ENCODE peak calls at places on chromosomes 3 and 15, in nine cellular contexts. N is body of pancreas; H is fibroblast of lung; Q is CD8-positive, alpha-beta T cell; G is spleen; B is SK-N-SH; A is trophoblast cell; W is tibial artery; Y is transverse colon. P is an unnamed sample. For H3K27me3 and H3K9me3, the result is how much of the 10 kb centered on the place peaks cover.

GRCh38 chr3:111143-112069 is 85.2 kb upstream of the CHL1 start:
- DNase-seq in H (no peak), Q (no peak), Y (no peak), A (no peak), W (no peak), G (no peak), N (no peak), B (no peak), P (no peak)

GRCh38 chr3:52512727-52513126 is 17.6 kb downstream of the STAB1 start:
- DNase-seq in A (no peak), G (no peak), B (no peak), N (no peak), Q (no peak), H (no peak), W (no peak), Y (no peak), P (no peak)

GRCh38 chr3:50137567-50137966 is 17.6 kb upstream of the SEMA3F start:
- DNase-seq in W (no peak), Y (no peak), H (no peak), B (no peak), A (no peak), N (no peak), G (no peak), Q (no peak), P (no peak)

GRCh38 chr15:43420876-43421275 is 50.0 kb downstream of the TUBGCP4 start:
- DNase-seq in A (no peak), Y (no peak), G (no peak), N (no peak), H (no peak), B (no peak), W (no peak), Q (no peak), P (no peak)

GRCh38 chr3:138949445-138950005 is 2.5 kb downstream of the FOXL2NB start:
- DNase-seq in B (peak), Y (no peak), G (no peak), H (no peak), N (no peak), A (no peak), Q (no peak), W (no peak), P (no peak)

GRCh38 chr3:131725414-131725813 is 222.6 kb upstream of the MRPL3 start:
- DNase-seq in Y (no peak), H (no peak), W (no peak), B (no peak), A (no peak), Q (no peak), N (no peak), G (no peak), P (no peak)

GRCh38 chr3:178810173-178810572 is 261.4 kb downstream of the ZMAT3 start:
- DNase-seq in H (no peak), G (no peak), W (no peak), B (no peak), Y (no peak), Q (no peak), N (no peak), A (no peak), P (no peak)

GRCh38 chr3:37787027-37787868 is 74.4 kb upstream of the CTDSPL start:
- DNase-seq in N (no peak), W (no peak), Y (no peak), A (no peak), Q (no peak), B (no peak), G (no peak), H (no peak), P (no peak)

GRCh38 chr3:68403741-68404140 is 528.6 kb downstream of the TAFA4 start:
- DNase-seq in A (no peak), G (no peak), B (no peak), Q (no peak), Y (no peak), H (no peak), W (no peak), N (no peak), P (no peak)

GRCh38 chr3:109413049-109413448 is 75.7 kb upstream of the DPPA4 start:
- DNase-seq in Q (no peak), B (no peak), W (no peak), G (no peak), H (no peak), A (no peak), Y (no peak), N (no peak), P (no peak)

DNA sequence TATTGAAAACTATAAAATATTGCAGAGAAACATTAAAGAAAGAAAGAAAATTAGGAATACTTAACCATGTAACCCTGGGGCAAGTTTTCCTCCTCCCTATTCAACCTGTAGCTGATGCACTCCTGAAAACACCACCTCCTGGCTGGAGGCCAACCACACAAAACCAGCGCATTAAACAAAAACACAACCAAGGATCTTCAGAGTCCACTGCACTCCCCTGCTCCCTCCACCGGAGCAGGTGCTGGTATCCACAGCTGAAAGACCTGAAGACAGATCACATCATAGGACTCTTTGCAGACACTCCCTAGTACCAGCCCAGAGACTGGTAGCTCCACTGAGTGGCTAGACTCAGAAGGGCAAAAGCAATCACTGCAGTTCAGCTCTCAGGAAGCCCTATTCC is 13.6 kb upstream of the ADAMTS17 start:
- DNase-seq in Y (no peak), W (no peak), H (no peak), B (no peak), Q (no peak), G (no peak), N (no peak), A (no peak), P (no peak)
- H3K27me3 ChIP-seq in Y (under half), W (under half), H (under half), B (under half), Q (under half), G (under half), N (under half), A (under half), P (under half)

GRCh38 chr3:190238871-190239270 is 83.4 kb downstream of the CLDN1 start:
- DNase-seq in G (no peak), N (no peak), H (no peak), Q (no peak), Y (no peak), A (no peak), B (no peak), W (no peak), P (no peak)

GRCh38 chr3:190239325-190239724 is 82.9 kb downstream of the CLDN1 start:
- DNase-seq in H (no peak), B (no peak), G (no peak), N (no peak), W (no peak), Q (no peak), A (no peak), Y (no peak), P (no peak)

DNA sequence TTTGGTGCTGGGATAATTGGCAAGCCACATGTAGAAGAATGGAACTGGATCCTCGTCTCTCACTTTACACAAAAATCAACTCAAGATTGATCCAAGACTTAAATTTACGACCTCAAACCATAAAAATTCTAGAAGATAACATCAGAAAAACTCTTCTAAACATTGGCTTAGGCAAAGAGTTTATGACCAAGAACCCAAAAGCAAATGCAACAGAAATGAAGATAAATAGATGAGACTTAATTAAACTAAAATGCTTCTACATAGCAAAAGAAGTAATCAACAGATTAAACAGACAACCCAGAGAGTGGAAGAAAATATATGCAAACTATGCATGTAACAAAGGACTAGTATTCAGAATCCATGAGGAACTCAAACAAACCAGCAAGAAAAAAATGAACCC is 80.1 kb downstream of the CLDN1 start:
- DNase-seq in N (no peak), Q (no peak), H (no peak), W (no peak), A (no peak), Y (no peak), B (no peak), G (no peak), P (no peak)
- H3K9me3 ChIP-seq in N (under half), Q (under half), H (under half), W (under half), A (under half), Y (under half), B (under half), G (under half), P (under half)

GRCh38 chr15:32837935-32838334 is 120.1 kb downstream of the GREM1 start:
- DNase-seq in N (no peak), A (no peak), Q (no peak), B (no peak), Y (no peak), G (no peak), W (no peak), H (no peak), P (no peak)
- H3K4me3 ChIP-seq in N (no peak), A (no peak), Q (no peak), B (no peak), Y (no peak), G (no peak), W (no peak), H (no peak), P (no peak)

GRCh38 chr15:69849232-69849610 is 248.5 kb downstream of the TLE3 start:
- DNase-seq in Y (no peak), B (no peak), G (no peak), W (no peak), Q (no peak), A (no peak), H (peak), N (no peak), P (no peak)

GRCh38 chr15:69845159-69845558 is 252.6 kb downstream of the TLE3 start:
- DNase-seq in G (no peak), W (no peak), H (no peak), Y (no peak), Q (no peak), B (no peak), A (no peak), N (no peak), P (no peak)

GRCh38 chr15:69843927-69844326 is 253.8 kb downstream of the TLE3 start:
- DNase-seq in W (no peak), H (no peak), Q (no peak), G (no peak), N (no peak), A (no peak), Y (no peak), B (no peak), P (no peak)

GRCh38 chr15:69848551-69849231 is 249.0 kb downstream of the TLE3 start:
- DNase-seq in Q (no peak), Y (no peak), N (no peak), G (no peak), B (no peak), H (no peak), W (no peak), A (no peak), P (no peak)

DNA sequence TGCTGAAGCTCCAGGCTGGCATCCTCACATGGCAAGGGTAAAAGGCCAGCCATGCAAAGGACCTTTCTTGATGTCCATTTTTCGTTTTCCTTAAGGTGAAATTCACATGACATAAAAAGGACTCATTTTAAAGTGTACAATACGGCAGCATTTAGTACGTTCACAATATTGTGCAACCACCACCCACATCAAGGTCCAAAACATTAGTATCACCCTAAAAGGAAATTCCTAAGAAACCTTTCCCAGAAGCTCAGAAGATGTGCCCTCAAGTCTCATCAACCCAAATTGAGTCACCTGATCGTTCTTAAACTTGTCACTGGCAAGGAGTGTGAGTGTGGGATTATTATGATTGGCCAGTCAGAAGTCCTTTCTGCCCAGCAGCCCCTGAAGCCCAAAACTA is 250.1 kb downstream of the TLE3 start:
- DNase-seq in B (no peak), N (no peak), G (no peak), Y (no peak), A (no peak), W (no peak), Q (no peak), H (no peak), P (no peak)
- H3K27me3 ChIP-seq in B (under half), N (under half), G (under half), Y (under half), A (under half), W (under half), Q (under half), H (under half), P (under half)

DNA sequence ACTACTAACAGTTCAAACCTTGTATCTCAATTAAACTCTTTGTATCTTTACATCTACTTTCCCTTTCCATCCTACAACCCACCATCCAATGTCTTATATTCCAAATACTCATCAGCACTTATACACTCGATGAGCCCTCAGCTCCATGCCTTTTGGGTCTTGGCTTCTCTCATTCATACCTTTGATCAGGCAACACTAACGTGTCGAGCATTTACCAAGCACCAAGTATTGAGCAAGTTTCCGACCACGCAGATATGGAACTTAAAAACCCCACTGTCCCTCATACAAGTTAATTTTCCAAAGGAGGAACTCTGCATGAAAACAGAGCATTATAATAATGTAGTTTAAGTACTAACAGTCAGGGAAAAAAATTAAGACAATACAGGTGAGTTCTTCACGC is 102.7 kb downstream of the IL1RAP start:
- DNase-seq in H (no peak), N (no peak), Q (no peak), W (no peak), Y (no peak), G (no peak), A (peak), B (no peak), P (no peak)
- H3K9me3 ChIP-seq in H (under half), N (under half), Q (under half), W (under half), Y (under half), G (under half), A (under half), B (under half), P (under half)

GRCh38 chr15:90203473-90203872 is 2.3 kb downstream of the SEMA4B start:
- DNase-seq in G (peak), Q (no peak), N (no peak), Y (no peak), B (no peak), W (no peak), A (no peak), H (no peak), P (no peak)
- H3K4me3 ChIP-seq in G (no peak), Q (no peak), N (no peak), Y (no peak), B (no peak), W (no peak), A (no peak), H (no peak), P (no peak)

GRCh38 chr15:69660114-69660513 is 207.5 kb downstream of the RPLP1 start:
- DNase-seq in Y (no peak), B (no peak), Q (no peak), H (no peak), G (no peak), A (peak), W (no peak), N (no peak), P (no peak)

GRCh38 chr15:69662668-69663000 is 210.0 kb downstream of the RPLP1 start:
- DNase-seq in H (no peak), G (no peak), Y (no peak), W (no peak), A (no peak), Q (no peak), N (no peak), B (no peak), P (no peak)

GRCh38 chr15:69661871-69662667 is 209.5 kb downstream of the RPLP1 start:
- DNase-seq in A (no peak), H (no peak), B (no peak), Y (no peak), N (no peak), G (no peak), W (no peak), Q (no peak), P (no peak)

GRCh38 chr15:69660658-69661405 is 208.2 kb downstream of the RPLP1 start:
- DNase-seq in A (no peak), G (no peak), B (no peak), N (no peak), Q (no peak), H (no peak), Y (no peak), W (no peak), P (no peak)

GRCh38 chr15:69661446-69661845 is 208.8 kb downstream of the RPLP1 start:
- DNase-seq in G (no peak), Y (no peak), A (no peak), W (no peak), Q (no peak), H (no peak), B (no peak), N (no peak), P (no peak)
- H3K27me3 ChIP-seq in G (under half), Y (under half), A (under half), W (under half), Q (under half), H (under half), B (under half), N (under half), P (under half)

GRCh38 chr15:20346082-20346805 is 195.4 kb downstream of the GOLGA6L6 start:
- DNase-seq in A (no peak), Q (no peak), W (no peak), G (peak), B (no peak), Y (no peak), N (peak), H (no peak), P (no peak)
- H3K9me3 ChIP-seq in A (half or more), Q (under half), W (under half), G (under half), B (under half), Y (under half), N (under half), H (under half), P (under half)

P was measured in MG63.